ENCODE peak calls at places on chromosomes 3 and 15, in ten cellular contexts. U is tibial nerve, I is spleen, K is ovary, A is transverse colon, O is stomach, M is heart left ventricle, Y is A549, B is HCT116, N is right lobe of liver. Q is an unnamed sample.

GRCh38 chr15:40743466-40743865 is 11.6 kb downstream of the RMDN3 start:
- DNase-seq in N (peak; percentile 77), B (no peak), K (no peak), I (no peak), U (no peak), Y (no peak), M (no peak), A (no peak), O (no peak), Q (no peak)

GRCh38 chr3:67018105-67018788 is 20.1 kb downstream of the KBTBD8 start:
- DNase-seq in M (peak; percentile 46), N (no peak), I (no peak), U (no peak), A (peak; percentile 77), K (no peak), Y (peak; percentile 6), B (no peak), O (no peak), Q (no peak)

GRCh38 chr3:61521229-61521628 is 40.1 kb upstream of the PTPRG start:
- DNase-seq in A (no peak), Y (no peak), M (no peak), O (no peak), K (no peak), N (no peak), U (no peak), B (no peak), I (no peak), Q (no peak)

GRCh38 chr15:52193791-52194190 is 2.6 kb upstream of the GNB5 start:
- DNase-seq in U (no peak), O (no peak), Y (no peak), B (no peak), I (no peak), K (no peak), A (no peak), N (no peak), M (no peak), Q (no peak)

GRCh38 chr3:177966493-177966892 is 569.7 kb upstream of the KCNMB2 start:
- DNase-seq in O (no peak), B (no peak), A (no peak), M (no peak), Y (no peak), K (no peak), U (no peak), I (no peak), N (no peak), Q (no peak)

GRCh38 chr3:184183679-184184078 is 2.3 kb upstream of the ABCF3 start:
- DNase-seq in M (no peak), I (no peak), K (no peak), U (no peak), Y (no peak), N (no peak), B (no peak), O (no peak), A (no peak), Q (no peak)

GRCh38 chr3:182370949-182371348 is 422.4 kb upstream of the ATP11B start:
- DNase-seq in O (no peak), K (no peak), I (no peak), M (no peak), U (no peak), B (peak; percentile 54), Y (no peak), N (no peak), A (no peak), Q (no peak)

GRCh38 chr3:169812844-169813677 is at the start of the genes LRRC34 and LRRIQ4:
- DNase-seq in A (peak; percentile 82), U (peak; percentile 70), Y (no peak), I (peak; percentile 93), B (no peak), K (peak; percentile 59), O (peak; percentile 69), M (peak; percentile 55), N (peak; percentile 77), Q (no peak)

GRCh38 chr15:29675791-29676301 is 146.4 kb downstream of the TJP1 start:
- DNase-seq in N (no peak), A (no peak), M (no peak), Y (no peak), U (no peak), I (peak; percentile 49), K (no peak), O (no peak), B (no peak), Q (peak; percentile 77)

GRCh38 chr15:29676961-29677402 is 145.3 kb downstream of the TJP1 start:
- DNase-seq in M (no peak), U (no peak), Y (peak; percentile 43), O (no peak), I (no peak), A (no peak), N (no peak), K (no peak), B (no peak), Q (peak; percentile 85)

GRCh38 chr15:29678504-29679034 is 143.7 kb downstream of the TJP1 start:
- DNase-seq in U (no peak), I (peak; percentile 38), N (no peak), A (no peak), O (no peak), M (no peak), B (no peak), K (no peak), Y (no peak), Q (peak; percentile 54)

GRCh38 chr15:29677450-29677849 is 144.8 kb downstream of the TJP1 start:
- DNase-seq in M (no peak), K (no peak), N (no peak), I (no peak), O (no peak), Y (no peak), A (no peak), U (no peak), B (no peak), Q (peak; percentile 82)

DNA sequence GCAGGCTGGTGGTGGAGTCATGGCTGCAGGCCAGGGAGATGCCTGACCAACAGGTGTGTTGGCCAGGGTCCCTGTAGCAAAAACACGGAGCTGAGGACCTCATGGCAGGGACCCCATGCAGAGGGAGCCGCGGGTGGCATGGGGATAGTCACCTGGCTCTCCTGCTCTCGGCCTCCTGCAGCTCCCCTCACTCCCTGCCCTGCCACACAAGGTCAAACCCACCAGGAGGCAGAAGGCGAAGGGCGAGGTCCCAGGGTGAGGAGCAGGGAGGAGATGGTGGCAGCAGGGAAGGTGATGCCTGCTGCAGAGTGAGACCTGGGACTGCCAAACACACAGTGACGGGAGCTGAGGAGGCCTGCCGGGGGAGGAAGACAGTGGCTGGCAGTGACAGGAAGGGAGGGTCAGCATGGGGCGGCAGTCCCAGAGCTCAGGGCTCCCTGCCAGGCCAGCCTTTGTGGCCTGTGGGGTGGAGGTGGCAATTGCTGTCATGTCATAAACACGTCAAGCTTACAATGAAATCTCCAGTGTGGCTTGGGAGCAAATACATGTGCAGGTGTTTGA is 144.3 kb downstream of the TJP1 start:
- DNase-seq in B (no peak), O (peak; percentile 52), I (peak; percentile 58), U (no peak), A (peak; percentile 91), K (no peak), M (no peak), N (no peak), Y (no peak), Q (no peak)
- TF ChIP-seq POLR2A in B (no peak), O (no peak), I (no peak), U (no peak), A (peak; percentile 39), K (no peak), M (no peak), N (no peak), Y (no peak), Q (no peak)

GRCh38 chr3:156983559-156983958 is 157.4 kb downstream of the LEKR1 start:
- DNase-seq in M (no peak), Y (no peak), N (no peak), B (no peak), K (no peak), O (no peak), U (no peak), I (no peak), A (no peak), Q (no peak)
- TF ChIP-seq CTCF in M (no peak), Y (no peak), N (no peak), B (no peak), K (no peak), O (no peak), U (no peak), I (no peak), A (no peak), Q (no peak)

GRCh38 chr3:150370129-150370602 is 37.9 kb upstream of the TSC22D2 start:
- DNase-seq in N (no peak), O (no peak), I (no peak), B (peak; percentile 92), M (peak; percentile 69), U (peak; percentile 43), Y (peak; percentile 95), A (peak; percentile 39), K (peak; percentile 35), Q (no peak)

GRCh38 chr3:150370982-150371381 is 37.1 kb upstream of the TSC22D2 start:
- DNase-seq in O (no peak), U (no peak), K (no peak), M (no peak), B (no peak), Y (no peak), I (no peak), N (no peak), A (no peak), Q (no peak)

GRCh38 chr3:150372320-150373118 is 35.6 kb upstream of the TSC22D2 start:
- DNase-seq in K (no peak), B (no peak), Y (peak; percentile 81), A (no peak), U (no peak), M (no peak), N (no peak), O (no peak), I (no peak), Q (no peak)

GRCh38 chr3:150373234-150373633 is 34.9 kb upstream of the TSC22D2 start:
- DNase-seq in U (no peak), K (no peak), B (no peak), Y (no peak), I (no peak), A (no peak), O (no peak), N (no peak), M (no peak), Q (no peak)

GRCh38 chr3:150371741-150372254 is 36.3 kb upstream of the TSC22D2 start:
- DNase-seq in M (peak; percentile 75), O (peak; percentile 43), Y (peak; percentile 97), N (no peak), B (peak; percentile 87), I (no peak), A (peak; percentile 44), U (peak; percentile 84), K (peak; percentile 60), Q (peak; percentile 90)
- TF ChIP-seq POLR2A in M (peak; percentile 32), O (no peak), Y (no peak), N (peak; percentile 91), B (peak; percentile 18), I (no peak), A (peak; percentile 78), U (no peak), K (no peak), Q (no peak)

GRCh38 chr3:14834807-14835466 is 16.2 kb downstream of the FGD5 start:
- DNase-seq in Y (no peak), O (no peak), I (no peak), M (no peak), A (no peak), B (no peak), U (no peak), N (no peak), K (no peak), Q (no peak)

GRCh38 chr3:14837864-14838263 is 19.1 kb downstream of the FGD5 start:
- DNase-seq in U (no peak), B (no peak), K (no peak), O (no peak), M (peak; percentile 46), N (no peak), I (no peak), A (no peak), Y (no peak), Q (no peak)

GRCh38 chr3:14839236-14839635 is 20.5 kb downstream of the FGD5 start:
- DNase-seq in K (no peak), B (no peak), Y (no peak), U (no peak), N (no peak), O (no peak), M (no peak), A (no peak), I (no peak), Q (no peak)

GRCh38 chr3:14836049-14836468 is 17.3 kb downstream of the FGD5 start:
- DNase-seq in B (no peak), A (peak; percentile 38), N (no peak), M (peak; percentile 68), I (no peak), O (peak; percentile 28), U (peak; percentile 84), Y (no peak), K (peak; percentile 90), Q (no peak)

GRCh38 chr3:14837188-14837587 is 18.4 kb downstream of the FGD5 start:
- DNase-seq in M (no peak), Y (no peak), O (no peak), A (no peak), I (no peak), U (no peak), B (no peak), N (no peak), K (no peak), Q (no peak)
- TF ChIP-seq CTCF in M (no peak), Y (no peak), O (no peak), A (no peak), I (no peak), U (no peak), B (no peak), N (no peak), K (no peak), Q (no peak)